ENCODE peak calls at places on chromosomes 13 and 19, in eight cellular contexts. Z, H, F, T, K, P, U and A are unnamed samples.

GRCh38 chr13:40271931-40272775 is 394.3 kb downstream of the FOXO1 start:
- DNase-seq in Z (no peak), H (no peak), F (no peak), T (peak; percentile 52), K (peak; percentile 23), P (peak; percentile 53), U (peak; percentile 26), A (peak; percentile 35)

GRCh38 chr13:27360562-27360961 is 63.9 kb upstream of the GTF3A start:
- DNase-seq in Z (no peak), H (no peak), F (no peak), T (no peak), K (no peak), P (no peak), U (no peak), A (no peak)

GRCh38 chr13:92143766-92144165 is 745.3 kb downstream of the GPC5 start:
- DNase-seq in Z (no peak), H (no peak), F (no peak), T (no peak), K (no peak), P (no peak), U (no peak), A (no peak)

GRCh38 chr13:80249906-80250513 is 90.9 kb downstream of the SPRY2 start:
- DNase-seq in Z (no peak), H (no peak), F (no peak), T (no peak), K (no peak), P (no peak), U (no peak), A (no peak)

GRCh38 chr19:47723573-47723923 is 10.3 kb downstream of the EHD2 start:
- DNase-seq in Z (no peak), H (peak; percentile 25), F (peak; percentile 42), T (no peak), K (no peak), P (peak; percentile 87), U (no peak), A (no peak)

GRCh38 chr19:16927883-16928282 is 39.1 kb downstream of the F2RL3 start:
- DNase-seq in Z (no peak), H (no peak), F (no peak), T (peak; percentile 30), K (no peak), P (no peak), U (no peak), A (no peak)

GRCh38 chr19:46631481-46631880 is 4.5 kb downstream of the GNG8 start:
- DNase-seq in Z (no peak), H (no peak), F (no peak), T (peak; percentile 75), K (no peak), P (no peak), U (no peak), A (no peak)

GRCh38 chr13:37263881-37264280 is 158.4 kb upstream of the CSNK1A1L start:
- DNase-seq in Z (no peak), H (no peak), F (no peak), T (no peak), K (no peak), P (no peak), U (no peak), A (no peak)

GRCh38 chr19:41860419-41861097 is 503 bp downstream of the RPS19 start:
- DNase-seq in Z (no peak), H (no peak), F (peak; percentile 3), T (no peak), K (no peak), P (peak; percentile 69), U (no peak), A (no peak)

GRCh38 chr13:79898996-79899395 is 418.0 kb downstream of the NDFIP2 start:
- DNase-seq in Z (no peak), H (no peak), F (no peak), T (no peak), K (no peak), P (no peak), U (no peak), A (no peak)

GRCh38 chr19:531753-532571 is at the start of gene CDC34:
- DNase-seq in Z (no peak), H (no peak), F (no peak), T (no peak), K (no peak), P (no peak), U (no peak), A (no peak)

GRCh38 chr19:17095141-17095919 is 19.8 kb downstream of the MYO9B start:
- DNase-seq in Z (no peak), H (no peak), F (no peak), T (no peak), K (no peak), P (no peak), U (no peak), A (no peak)

GRCh38 chr13:97307096-97307495 is 85.0 kb downstream of the MBNL2 start:
- DNase-seq in Z (no peak), H (no peak), F (no peak), T (no peak), K (no peak), P (no peak), U (no peak), A (no peak)

GRCh38 chr13:35309711-35310110 is 166.8 kb downstream of the MAB21L1 start:
- DNase-seq in Z (no peak), H (no peak), F (no peak), T (no peak), K (peak; percentile 32), P (no peak), U (no peak), A (peak; percentile 98)

GRCh38 chr13:42561752-42562467 is 12.0 kb upstream of the TNFSF11 start:
- DNase-seq in Z (no peak), H (no peak), F (no peak), T (no peak), K (no peak), P (no peak), U (no peak), A (no peak)